ENCODE peak calls at places on chromosomes 5 and 9, in five cellular contexts. X is foreskin keratinocyte; P is CD8-positive, alpha-beta T cell; Y is sigmoid colon; O is upper lobe of left lung. G is an unnamed sample.

GRCh38 chr5:154631141-154631540 is 124.0 kb upstream of the LARP1 start:
- DNase-seq in Y (no peak), O (peak; percentile 72), P (no peak), X (no peak), G (no peak)

GRCh38 chr9:34522091-34522887 is 501 bp downstream of the ENHO start:
- DNase-seq in O (no peak), X (no peak), Y (peak; percentile 76), P (no peak), G (no peak)

GRCh38 chr5:36878421-36879088 is 2.0 kb downstream of the NIPBL start:
- DNase-seq in Y (peak; percentile 58), P (no peak), O (no peak), X (no peak), G (peak; percentile 46)

GRCh38 chr5:57175586-57175985 is 1.7 kb downstream of the GPBP1 start:
- DNase-seq in P (no peak), Y (no peak), O (no peak), X (no peak), G (peak; percentile 37)

GRCh38 chr9:34408173-34408572 is 31.5 kb upstream of the MYORG start:
- DNase-seq in Y (no peak), P (no peak), O (no peak), X (no peak), G (no peak)

GRCh38 chr9:87340391-87340790 is 157.3 kb upstream of the DAPK1 start:
- DNase-seq in Y (no peak), P (no peak), X (no peak), O (no peak), G (no peak)

GRCh38 chr5:14190194-14191164 is 47.3 kb downstream of the TRIO start:
- DNase-seq in P (no peak), O (no peak), X (peak; percentile 99), Y (no peak), G (peak; percentile 89)

GRCh38 chr5:149563461-149563860 is 12.2 kb upstream of the CSNK1A1 start:
- DNase-seq in P (no peak), Y (no peak), O (no peak), X (no peak), G (no peak)

GRCh38 chr5:14337603-14338002 is 194.5 kb downstream of the TRIO start:
- DNase-seq in O (no peak), X (no peak), P (no peak), Y (no peak), G (no peak)

GRCh38 chr9:133536536-133536935 is 2.0 kb downstream of the ADAMTSL2 start:
- DNase-seq in X (no peak), P (no peak), Y (no peak), O (no peak), G (no peak)

GRCh38 chr9:120702075-120702474 is 12.2 kb downstream of the MEGF9 start:
- DNase-seq in Y (no peak), O (no peak), P (no peak), X (no peak), G (no peak)

GRCh38 chr5:104088876-104089778 is 526.5 kb upstream of the NUDT12 start:
- DNase-seq in P (no peak), Y (no peak), O (no peak), X (no peak), G (no peak)

GRCh38 chr9:110426052-110426709 is 88.5 kb upstream of the TXNDC8 start:
- DNase-seq in X (no peak), Y (no peak), P (no peak), O (no peak), G (peak; percentile 29)

GRCh38 chr9:110429453-110429852 is 91.8 kb upstream of the TXNDC8 start:
- DNase-seq in X (no peak), Y (no peak), P (no peak), O (no peak), G (no peak)

GRCh38 chr9:110432253-110432652 is 94.6 kb upstream of the TXNDC8 start:
- DNase-seq in X (no peak), O (no peak), P (no peak), Y (no peak), G (no peak)

GRCh38 chr9:110427497-110428104 is 89.9 kb upstream of the TXNDC8 start:
- DNase-seq in Y (no peak), O (no peak), X (no peak), P (no peak), G (peak; percentile 43)
- TF ChIP-seq CTCF in Y (no peak), O (no peak), X (peak; percentile 69), P (no peak), G (peak; percentile 76)

GRCh38 chr5:175448276-175448675 is 4.3 kb upstream of the DRD1 start:
- DNase-seq in X (no peak), Y (no peak), O (no peak), P (no peak), G (no peak)

GRCh38 chr5:175447571-175447970 is 3.6 kb upstream of the DRD1 start:
- DNase-seq in O (no peak), X (no peak), Y (no peak), P (no peak), G (no peak)

GRCh38 chr5:175444905-175445456 is 999 bp upstream of the DRD1 start:
- DNase-seq in O (peak; percentile 53), Y (no peak), P (no peak), X (no peak), G (no peak)

GRCh38 chr5:175443514-175444059 is 395 bp downstream of the DRD1 start:
- DNase-seq in Y (no peak), P (no peak), O (peak; percentile 58), X (no peak), G (no peak)

DNA sequence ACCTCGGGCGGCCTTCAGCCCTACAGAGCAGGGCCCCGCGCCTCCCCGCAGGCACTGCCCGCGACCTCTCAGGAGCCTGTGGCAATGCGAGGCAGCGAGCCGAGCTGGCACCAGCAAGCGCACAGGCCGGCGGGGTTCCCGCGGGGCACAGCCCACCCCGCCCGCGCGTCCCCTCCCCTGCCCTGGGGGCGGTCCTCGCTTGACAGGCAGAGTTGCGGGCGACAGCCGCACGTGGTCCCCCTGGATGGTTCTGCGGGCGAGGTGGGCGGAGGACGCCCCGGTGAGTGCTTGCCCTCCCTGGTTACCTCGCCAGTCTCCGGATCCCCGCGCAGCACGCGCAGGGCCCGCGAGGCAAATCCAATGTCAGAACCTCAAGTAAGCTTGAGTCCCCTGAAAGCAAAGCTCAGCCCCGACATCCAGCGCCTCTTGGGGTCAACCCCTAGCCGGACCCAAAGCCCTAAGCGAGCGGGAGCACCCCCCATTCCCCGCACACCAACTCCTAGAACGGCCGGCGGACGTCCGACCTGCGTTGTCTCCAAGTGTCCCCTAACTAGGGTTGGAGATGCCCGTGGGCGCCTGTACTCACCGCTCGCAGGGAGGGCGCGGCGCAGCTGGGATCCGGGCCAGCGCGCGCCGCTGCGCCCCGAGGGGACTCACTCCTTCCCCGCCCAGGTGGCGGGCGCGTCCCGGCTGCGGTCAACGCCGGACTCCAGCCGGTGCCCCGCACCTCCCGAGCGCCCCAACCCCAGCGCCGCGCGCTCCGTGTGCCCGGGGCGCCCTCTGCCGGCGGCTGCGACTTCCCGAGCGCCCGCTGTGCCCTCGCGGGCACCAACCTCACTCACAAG is at the start of gene DRD1:
- DNase-seq in O (peak; percentile 94), Y (no peak), X (no peak), P (peak; percentile 33), G (peak; percentile 61)
- TF ChIP-seq CTCF in O (peak; percentile 81), Y (peak; percentile 61), X (peak; percentile 87), P (peak; percentile 61), G (peak; percentile 84)

GRCh38 chr9:27715651-27716050 is 142.4 kb upstream of the C9orf72 start:
- DNase-seq in O (no peak), X (no peak), Y (no peak), P (no peak), G (no peak)

GRCh38 chr9:27717991-27718390 is 144.7 kb upstream of the C9orf72 start:
- DNase-seq in O (no peak), X (no peak), P (no peak), Y (no peak), G (no peak)

GRCh38 chr9:27711241-27711640 is 138.0 kb upstream of the C9orf72 start:
- DNase-seq in X (no peak), O (no peak), P (no peak), Y (no peak), G (no peak)

GRCh38 chr9:27712826-27713225 is 139.5 kb upstream of the C9orf72 start:
- DNase-seq in P (no peak), O (no peak), Y (no peak), X (no peak), G (no peak)

DNA sequence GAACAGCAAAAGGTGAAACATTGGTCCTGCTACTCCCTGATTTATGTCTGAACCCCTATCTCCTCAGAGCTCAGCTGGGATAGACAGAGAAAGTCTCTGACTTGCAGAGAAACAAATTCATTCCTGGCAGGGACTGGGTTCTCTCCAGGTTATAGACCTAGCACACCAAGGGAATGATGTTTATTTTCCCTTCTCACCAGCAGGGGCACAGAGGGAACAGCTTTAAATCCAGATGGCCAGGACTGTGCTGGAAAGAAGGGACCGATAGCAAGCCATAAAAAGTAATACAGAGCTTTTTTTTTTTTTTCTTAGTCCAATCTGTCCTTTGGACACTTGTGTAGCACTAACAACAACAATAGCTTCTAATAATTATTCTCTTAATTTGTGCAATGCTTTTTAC is 141.1 kb upstream of the C9orf72 start:
- DNase-seq in Y (no peak), O (no peak), X (no peak), P (no peak), G (no peak)
- TF ChIP-seq CTCF in Y (no peak), O (no peak), X (peak; percentile 15), P (no peak), G (no peak)

GRCh38 chr5:123546657-123547056 is 34.7 kb downstream of the CSNK1G3 start:
- DNase-seq in Y (no peak), P (no peak), O (no peak), X (no peak), G (no peak)

GRCh38 chr5:123543438-123543837 is 31.5 kb downstream of the CSNK1G3 start:
- DNase-seq in X (no peak), O (no peak), Y (no peak), P (no peak), G (no peak)

GRCh38 chr5:123540534-123540933 is 28.6 kb downstream of the CSNK1G3 start:
- DNase-seq in Y (no peak), O (no peak), P (no peak), X (no peak), G (no peak)

GRCh38 chr5:123549256-123549904 is 37.4 kb downstream of the CSNK1G3 start:
- DNase-seq in Y (no peak), P (peak; percentile 42), O (no peak), X (no peak), G (no peak)

DNA sequence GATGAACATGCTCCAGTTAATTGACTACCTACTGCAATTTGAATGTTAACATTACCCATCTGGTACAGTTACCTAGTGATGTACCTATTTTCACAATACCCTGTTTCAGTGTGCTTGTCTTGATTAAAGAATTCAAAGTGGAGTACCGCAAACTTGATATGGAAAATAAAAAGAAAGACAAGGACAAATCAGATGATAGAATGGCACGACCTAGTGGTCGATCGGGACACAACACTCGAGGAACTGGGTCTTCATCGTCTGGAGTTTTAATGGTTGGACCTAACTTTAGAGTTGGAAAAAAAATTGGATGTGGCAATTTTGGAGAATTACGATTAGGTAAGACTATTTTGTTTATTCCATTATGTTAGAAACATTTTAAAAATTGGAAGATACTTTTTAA is 33.5 kb downstream of the CSNK1G3 start:
- DNase-seq in X (no peak), P (no peak), Y (no peak), O (no peak), G (peak; percentile 6)
- TF ChIP-seq CTCF in X (peak; percentile 57), P (peak; percentile 54), Y (no peak), O (peak; percentile 14), G (peak; percentile 32)

GRCh38 chr9:95341262-95342011 is 23.9 kb upstream of the FANCC start:
- DNase-seq in X (no peak), O (no peak), P (no peak), Y (no peak), G (no peak)
- TF ChIP-seq CTCF in X (peak; percentile 39), O (no peak), P (no peak), Y (peak; percentile 45), G (no peak)

G was measured in RWPE1.